ENCODE peak calls at places on chromosomes 11 and 22, in five cellular contexts. V is H1, J is left ventricle myocardium inferior, W is psoas muscle, I is mammary epithelial cell. M is an unnamed sample.

GRCh38 chr11:68669301-68670090 is 14.8 kb upstream of the GAL start:
- DNase-seq in J (no peak), W (no peak), V (no peak), I (no peak), M (no peak)

GRCh38 chr22:33328789-33329296 is 270.7 kb upstream of the SYN3 start:
- DNase-seq in W (no peak), J (no peak), I (peak; percentile 87), V (no peak), M (peak; percentile 66)

GRCh38 chr11:118886681-118887111 is 3.0 kb downstream of the CXCR5 start:
- DNase-seq in V (no peak), W (peak; percentile 26), J (no peak), I (no peak), M (no peak)

GRCh38 chr22:22103078-22103593 is 120.5 kb upstream of the TOP3B start:
- DNase-seq in W (no peak), I (no peak), J (no peak), V (peak; percentile 78), M (peak; percentile 15)

GRCh38 chr11:2898366-2899079 is 12.9 kb upstream of the CDKN1C start:
- DNase-seq in J (peak; percentile 47), W (peak; percentile 76), I (peak; percentile 81), V (no peak), M (peak; percentile 91)

GRCh38 chr11:128208329-128209220 is 378.8 kb downstream of the ETS1 start:
- DNase-seq in W (no peak), J (no peak), I (peak; percentile 94), V (no peak), M (peak; percentile 97)

GRCh38 chr11:50072226-50073112 is 39.8 kb downstream of the OR4C45 start:
- DNase-seq in J (no peak), W (no peak), I (no peak), V (no peak), M (no peak)

GRCh38 chr22:17370036-17370765 is 941 bp downstream of the CECR2 start:
- DNase-seq in V (peak; percentile 61), J (peak; percentile 37), I (no peak), W (peak; percentile 70), M (no peak)

GRCh38 chr22:50146440-50147228 is 23.9 kb upstream of the PANX2 start:
- DNase-seq in V (no peak), I (peak; percentile 54), J (peak; percentile 40), W (peak; percentile 81), M (peak; percentile 83)

GRCh38 chr11:95016133-95016532 is 8.9 kb upstream of the KDM4E start:
- DNase-seq in I (no peak), W (no peak), V (no peak), J (no peak), M (no peak)

GRCh38 chr11:118171274-118172062 is 5.0 kb downstream of the SCN2B start:
- DNase-seq in J (peak; percentile 71), W (peak; percentile 83), I (peak; percentile 37), V (peak; percentile 92), M (peak; percentile 48)

GRCh38 chr22:38114484-38115398 is 4.3 kb upstream of the BAIAP2L2 start:
- DNase-seq in V (peak; percentile 99), J (peak; percentile 86), W (peak; percentile 94), I (peak; percentile 67), M (peak; percentile 75)

GRCh38 chr11:84819128-84819527 is 808.0 kb downstream of the DLG2 start:
- DNase-seq in W (no peak), I (peak; percentile 30), J (no peak), V (no peak), M (peak; percentile 20)

GRCh38 chr11:28400236-28401100 is 292.3 kb downstream of the METTL15 start:
- DNase-seq in W (no peak), J (no peak), I (peak; percentile 37), V (no peak), M (peak; percentile 11)

GRCh38 chr11:134586726-134587125 is 174.7 kb upstream of the B3GAT1 start:
- DNase-seq in V (peak; percentile 7), W (no peak), I (no peak), J (no peak), M (no peak)

GRCh38 chr22:37514526-37515051 is 4.6 kb downstream of the CARD10 start:
- DNase-seq in W (no peak), V (no peak), J (no peak), I (no peak), M (no peak)

GRCh38 chr11:113242767-113243397 is 71.5 kb upstream of the TTC12 start:
- DNase-seq in V (no peak), W (no peak), I (peak; percentile 39), J (no peak), M (peak; percentile 59)

GRCh38 chr11:7332451-7332850 is 80.7 kb downstream of the SYT9 start:
- DNase-seq in V (no peak), J (no peak), I (no peak), W (no peak), M (no peak)

GRCh38 chr11:27618591-27618990 is 81.7 kb downstream of the BDNF start:
- DNase-seq in W (no peak), I (no peak), V (no peak), J (no peak), M (peak; percentile 4)

GRCh38 chr11:92266821-92267220 is 42.2 kb downstream of the FAT3 start:
- DNase-seq in W (no peak), I (no peak), V (no peak), J (no peak), M (no peak)

GRCh38 chr11:8779732-8780131 is 97.1 kb downstream of the RPL27A start:
- DNase-seq in V (no peak), W (no peak), I (no peak), J (no peak), M (no peak)

GRCh38 chr11:129317564-129317963 is 58.1 kb upstream of the BARX2 start:
- DNase-seq in J (no peak), V (no peak), W (no peak), I (peak; percentile 65), M (no peak)

GRCh38 chr11:62689421-62690183 is at the start of gene LRRN4CL:
- DNase-seq in I (no peak), J (peak; percentile 79), W (peak; percentile 92), V (no peak), M (peak; percentile 97)

GRCh38 chr11:114124601-114125144 is 65.2 kb downstream of the ZBTB16 start:
- DNase-seq in I (no peak), W (peak; percentile 82), V (no peak), J (no peak), M (no peak)

GRCh38 chr11:36264601-36265344 is 24.5 kb downstream of the COMMD9 start:
- DNase-seq in V (no peak), I (no peak), J (no peak), W (no peak), M (no peak)

GRCh38 chr11:126163074-126163700 is 48.3 kb downstream of the RPUSD4 start:
- DNase-seq in J (no peak), W (no peak), I (peak; percentile 72), V (no peak), M (peak; percentile 88)

GRCh38 chr11:3684787-3685186 is 13.6 kb upstream of the CHRNA10 start:
- DNase-seq in W (no peak), I (no peak), V (no peak), J (no peak), M (no peak)

GRCh38 chr22:21942407-21942895 is 10.2 kb downstream of the PPM1F start:
- DNase-seq in J (peak; percentile 89), W (peak; percentile 92), V (no peak), I (peak; percentile 89), M (peak; percentile 90)

GRCh38 chr11:44999068-44999467 is 48.4 kb upstream of the TP53I11 start:
- DNase-seq in J (no peak), W (no peak), V (no peak), I (no peak), M (no peak)

GRCh38 chr11:134036484-134037092 is 32.3 kb upstream of the JAM3 start:
- DNase-seq in J (no peak), W (no peak), V (no peak), I (no peak), M (no peak)

GRCh38 chr11:77523712-77524111 is 49.8 kb upstream of the PAK1 start:
- DNase-seq in V (no peak), W (no peak), J (no peak), I (no peak), M (no peak)

GRCh38 chr22:27372969-27373670 is 428.4 kb downstream of the MN1 start:
- DNase-seq in W (no peak), V (peak; percentile 88), J (no peak), I (no peak), M (no peak)

GRCh38 chr11:123740787-123741158 is 687 bp downstream of the ZNF202 start:
- DNase-seq in W (no peak), I (peak; percentile 8), V (no peak), J (no peak), M (peak; percentile 1)

GRCh38 chr11:71444811-71445210 is 3.4 kb downstream of the DHCR7 start:
- DNase-seq in J (no peak), W (no peak), I (no peak), V (no peak), M (no peak)

GRCh38 chr11:66388746-66389386 is 17.3 kb upstream of the SLC29A2 start:
- DNase-seq in V (peak; percentile 85), I (peak; percentile 70), J (peak; percentile 53), W (peak; percentile 84), M (peak; percentile 74)

GRCh38 chr22:29379258-29379657 is 9.1 kb downstream of the AP1B1 start:
- DNase-seq in V (no peak), J (no peak), I (no peak), W (no peak), M (no peak)
- H3K4me3 ChIP-seq in V (no peak overlapping the region), J (no peak overlapping the region), I (no peak overlapping the region), W (no peak overlapping the region), M (no peak overlapping the region)

GRCh38 chr11:97033178-97033577 is 643.4 kb downstream of the JRKL start:
- DNase-seq in V (no peak), I (no peak), W (no peak), J (no peak), M (no peak)
- TF ChIP-seq CTCF in V (no peak), I (no peak), W (no peak), J (no peak), M (no peak)

DNA sequence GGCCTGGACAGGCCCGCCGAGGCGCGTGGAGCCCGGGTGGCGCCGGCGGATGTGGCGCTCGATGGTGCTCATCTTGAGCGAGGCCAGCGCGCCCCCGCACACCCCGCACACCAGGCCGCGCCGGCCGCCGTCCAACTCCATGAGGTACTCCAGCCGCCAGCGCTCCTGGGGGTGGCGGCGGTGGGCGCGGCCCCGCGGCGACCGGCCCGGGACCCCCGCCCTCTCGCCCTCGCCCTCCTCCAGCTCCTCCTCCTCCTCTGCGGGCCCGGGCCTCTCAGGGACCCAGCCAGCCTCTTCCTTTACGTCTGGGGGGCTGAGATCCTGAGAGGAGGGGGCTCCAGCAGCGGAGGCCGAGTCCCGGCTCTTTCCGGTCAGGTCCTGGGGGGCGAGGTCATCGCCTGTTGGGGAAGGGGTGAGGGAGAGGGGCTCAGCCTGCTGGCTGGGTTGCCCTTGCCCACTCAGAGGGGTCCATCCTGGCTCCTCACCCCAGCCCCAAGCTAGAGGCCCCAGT is 4.3 kb downstream of the ZFTA start:
- DNase-seq in V (no peak), I (no peak), W (peak; percentile 53), J (peak; percentile 21), M (no peak)
- H3K4me3 ChIP-seq in V (peak overlapping the region; percentile 96), I (no peak overlapping the region), W (no peak overlapping the region), J (peak overlapping the region; percentile 66), M (no peak overlapping the region)

GRCh38 chr22:25853501-25853900 is 111.5 kb downstream of the MYO18B start:
- DNase-seq in I (no peak), W (no peak), V (no peak), J (no peak), M (no peak)

GRCh38 chr22:25849514-25849913 is 107.5 kb downstream of the MYO18B start:
- DNase-seq in V (no peak), J (no peak), I (no peak), W (no peak), M (no peak)

GRCh38 chr22:25853078-25853477 is 111.1 kb downstream of the MYO18B start:
- DNase-seq in I (peak; percentile 60), V (no peak), W (no peak), J (no peak), M (peak; percentile 5)

GRCh38 chr22:25852223-25852622 is 110.2 kb downstream of the MYO18B start:
- DNase-seq in W (no peak), J (no peak), V (no peak), I (no peak), M (no peak)

GRCh38 chr22:25853902-25854301 is 111.9 kb downstream of the MYO18B start:
- DNase-seq in W (no peak), I (no peak), V (no peak), J (no peak), M (no peak)
- TF ChIP-seq CTCF in W (no peak), I (peak; percentile 6), V (peak; percentile 42), J (no peak), M (peak; percentile 17)

M was measured in fibroblast of mammary gland.